ENCODE peak calls at places on chromosomes 5 and 9, in ten cellular contexts. One of them, this sample, is unnamed.

GRCh38 chr5:7878381-7878873 is 9.5 kb downstream of the MTRR start:
- DNase-seq in HCT116: no peak
- DNase-seq in suprapubic skin: no peak
- DNase-seq in sigmoid colon: no peak
- DNase-seq in GM23338: no peak
- DNase-seq in K562: no peak
- DNase-seq in Panc1: no peak
- DNase-seq in transverse colon: no peak
- DNase-seq in SK-N-SH: no peak
- DNase-seq in spleen: no peak
- DNase-seq in this sample: no peak

GRCh38 chr9:93473411-93473810 is 20.0 kb upstream of the FAM120AOS start:
- DNase-seq in K562: no peak
- DNase-seq in HCT116: no peak
- DNase-seq in spleen: no peak
- DNase-seq in GM23338: no peak
- DNase-seq in suprapubic skin: no peak
- DNase-seq in SK-N-SH: no peak
- DNase-seq in Panc1: no peak
- DNase-seq in transverse colon: no peak
- DNase-seq in sigmoid colon: no peak
- DNase-seq in this sample: no peak

GRCh38 chr5:54611290-54611951 is 93.9 kb downstream of the SNX18 start:
- DNase-seq in sigmoid colon: no peak
- DNase-seq in HCT116: no peak
- DNase-seq in transverse colon: no peak
- DNase-seq in Panc1: no peak
- DNase-seq in suprapubic skin: no peak
- DNase-seq in SK-N-SH: no peak
- DNase-seq in spleen: no peak
- DNase-seq in K562: no peak
- DNase-seq in GM23338: no peak
- DNase-seq in this sample: no peak

GRCh38 chr9:123251741-123252140 is 16.6 kb downstream of the STRBP start:
- DNase-seq in K562: no peak
- DNase-seq in HCT116: no peak
- DNase-seq in Panc1: no peak
- DNase-seq in transverse colon: peak; percentile 39
- DNase-seq in SK-N-SH: no peak
- DNase-seq in spleen: no peak
- DNase-seq in suprapubic skin: no peak
- DNase-seq in sigmoid colon: no peak
- DNase-seq in GM23338: no peak
- DNase-seq in this sample: no peak

GRCh38 chr9:131449276-131449675 is 53.4 kb upstream of the POMT1 start:
- DNase-seq in SK-N-SH: no peak
- DNase-seq in K562: no peak
- DNase-seq in transverse colon: no peak
- DNase-seq in sigmoid colon: no peak
- DNase-seq in GM23338: no peak
- DNase-seq in spleen: no peak
- DNase-seq in suprapubic skin: no peak
- DNase-seq in HCT116: no peak
- DNase-seq in Panc1: no peak
- DNase-seq in this sample: no peak

GRCh38 chr5:14881826-14882225 is 10.2 kb upstream of the ANKH start:
- DNase-seq in HCT116: no peak
- DNase-seq in transverse colon: no peak
- DNase-seq in sigmoid colon: no peak
- DNase-seq in suprapubic skin: no peak
- DNase-seq in SK-N-SH: no peak
- DNase-seq in spleen: no peak
- DNase-seq in GM23338: no peak
- DNase-seq in K562: no peak
- DNase-seq in Panc1: no peak
- DNase-seq in this sample: no peak

GRCh38 chr9:20526500-20527319 is 95.6 kb downstream of the MLLT3 start:
- DNase-seq in transverse colon: no peak
- DNase-seq in SK-N-SH: no peak
- DNase-seq in spleen: no peak
- DNase-seq in GM23338: peak; percentile 52
- DNase-seq in K562: no peak
- DNase-seq in Panc1: no peak
- DNase-seq in suprapubic skin: no peak
- DNase-seq in HCT116: no peak
- DNase-seq in sigmoid colon: no peak
- DNase-seq in this sample: no peak

GRCh38 chr9:38682713-38683112 is 37.2 kb downstream of the FAM240B start:
- DNase-seq in HCT116: peak; percentile 67
- DNase-seq in transverse colon: no peak
- DNase-seq in spleen: no peak
- DNase-seq in sigmoid colon: no peak
- DNase-seq in Panc1: peak; percentile 75
- DNase-seq in SK-N-SH: no peak
- DNase-seq in suprapubic skin: no peak
- DNase-seq in K562: peak; percentile 16
- DNase-seq in GM23338: peak; percentile 76
- DNase-seq in this sample: no peak

GRCh38 chr5:109601736-109602135 is 88.0 kb upstream of the MAN2A1 start:
- DNase-seq in K562: no peak
- DNase-seq in spleen: no peak
- DNase-seq in SK-N-SH: no peak
- DNase-seq in transverse colon: no peak
- DNase-seq in suprapubic skin: no peak
- DNase-seq in Panc1: no peak
- DNase-seq in HCT116: no peak
- DNase-seq in GM23338: no peak
- DNase-seq in sigmoid colon: no peak
- DNase-seq in this sample: no peak

GRCh38 chr9:20553750-20554149 is 68.5 kb downstream of the MLLT3 start:
- DNase-seq in SK-N-SH: no peak
- DNase-seq in spleen: no peak
- DNase-seq in HCT116: no peak
- DNase-seq in K562: no peak
- DNase-seq in Panc1: no peak
- DNase-seq in GM23338: no peak
- DNase-seq in suprapubic skin: no peak
- DNase-seq in transverse colon: no peak
- DNase-seq in sigmoid colon: no peak
- DNase-seq in this sample: no peak

GRCh38 chr5:121292664-121293063 is 559.0 kb upstream of the FTMT start:
- DNase-seq in transverse colon: no peak
- DNase-seq in K562: no peak
- DNase-seq in Panc1: no peak
- DNase-seq in spleen: no peak
- DNase-seq in HCT116: no peak
- DNase-seq in SK-N-SH: no peak
- DNase-seq in sigmoid colon: no peak
- DNase-seq in GM23338: no peak
- DNase-seq in suprapubic skin: no peak
- DNase-seq in this sample: no peak

GRCh38 chr5:181241393-181241975 is 2.2 kb downstream of the RACK1 start:
- DNase-seq in SK-N-SH: peak; percentile 29
- DNase-seq in Panc1: peak; percentile 95
- DNase-seq in sigmoid colon: peak; percentile 50
- DNase-seq in HCT116: no peak
- DNase-seq in suprapubic skin: no peak
- DNase-seq in spleen: no peak
- DNase-seq in K562: no peak
- DNase-seq in transverse colon: no peak
- DNase-seq in GM23338: no peak
- DNase-seq in this sample: no peak

GRCh38 chr9:88776717-88777497 is 214.4 kb upstream of the S1PR3 start:
- DNase-seq in spleen: no peak
- DNase-seq in suprapubic skin: no peak
- DNase-seq in transverse colon: no peak
- DNase-seq in K562: no peak
- DNase-seq in HCT116: no peak
- DNase-seq in sigmoid colon: no peak
- DNase-seq in GM23338: no peak
- DNase-seq in SK-N-SH: no peak
- DNase-seq in Panc1: no peak
- DNase-seq in this sample: no peak
- H3K4me1 ChIP-seq in spleen: peaks cover 8% of the 10 kb centered on the region
- H3K4me1 ChIP-seq in suprapubic skin: no peaks in the 10 kb centered on the region
- H3K4me1 ChIP-seq in transverse colon: no peaks in the 10 kb centered on the region
- H3K4me1 ChIP-seq in K562: peaks cover 19% of the 10 kb centered on the region
- H3K4me1 ChIP-seq in HCT116: no peaks in the 10 kb centered on the region
- H3K4me1 ChIP-seq in sigmoid colon: peaks cover 36% of the 10 kb centered on the region
- H3K4me1 ChIP-seq in GM23338: peaks cover 5% of the 10 kb centered on the region
- H3K4me1 ChIP-seq in SK-N-SH: peaks cover 19% of the 10 kb centered on the region
- H3K4me1 ChIP-seq in Panc1: no peaks in the 10 kb centered on the region
- H3K4me1 ChIP-seq in this sample: peaks cover 4% of the 10 kb centered on the region

DNA sequence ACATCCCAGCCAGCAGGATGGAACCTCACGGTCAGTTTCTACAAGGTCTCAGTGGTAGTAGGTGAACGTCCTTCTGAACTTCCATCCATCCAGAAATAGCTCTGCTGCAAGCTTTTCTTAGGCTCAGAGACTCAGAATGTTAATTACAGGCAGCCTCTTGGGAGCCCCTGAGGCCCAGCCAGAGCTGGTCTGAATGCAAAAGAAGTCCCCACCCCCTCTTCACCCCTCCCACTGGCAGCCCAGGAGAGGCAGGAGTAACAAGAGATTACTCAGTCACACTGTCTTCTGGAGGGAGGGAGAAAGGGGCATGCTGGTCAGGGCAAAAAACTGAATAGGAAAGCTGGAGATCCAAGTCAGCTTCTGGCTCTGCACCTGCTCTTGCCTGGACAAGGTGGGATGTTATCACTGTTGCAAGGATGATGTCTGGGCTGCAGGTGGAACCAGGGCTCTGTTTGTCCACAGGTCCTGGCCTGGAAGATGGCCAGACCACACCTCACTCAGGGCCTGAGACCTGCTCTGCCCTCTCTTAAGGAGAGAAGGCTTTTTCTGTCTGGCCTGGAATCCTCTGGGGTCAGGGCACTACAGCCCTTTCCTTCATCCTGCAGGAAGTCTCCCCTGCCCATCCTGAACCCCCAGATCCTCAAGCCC is 9.1 kb downstream of the ENHO start:
- DNase-seq in K562: no peak
- DNase-seq in transverse colon: no peak
- DNase-seq in suprapubic skin: peak; percentile 73
- DNase-seq in Panc1: no peak
- DNase-seq in GM23338: peak; percentile 63
- DNase-seq in HCT116: no peak
- DNase-seq in SK-N-SH: no peak
- DNase-seq in sigmoid colon: peak; percentile 55
- DNase-seq in spleen: no peak
- DNase-seq in this sample: no peak
- TF ChIP-seq CTCF in K562: no peak
- TF ChIP-seq CTCF in transverse colon: no peak
- TF ChIP-seq CTCF in suprapubic skin: no peak
- TF ChIP-seq CTCF in Panc1: no peak
- TF ChIP-seq CTCF in GM23338: no peak
- TF ChIP-seq CTCF in HCT116: no peak
- TF ChIP-seq CTCF in SK-N-SH: no peak
- TF ChIP-seq CTCF in sigmoid colon: no peak
- TF ChIP-seq CTCF in spleen: no peak
- TF ChIP-seq CTCF in this sample: no peak

DNA sequence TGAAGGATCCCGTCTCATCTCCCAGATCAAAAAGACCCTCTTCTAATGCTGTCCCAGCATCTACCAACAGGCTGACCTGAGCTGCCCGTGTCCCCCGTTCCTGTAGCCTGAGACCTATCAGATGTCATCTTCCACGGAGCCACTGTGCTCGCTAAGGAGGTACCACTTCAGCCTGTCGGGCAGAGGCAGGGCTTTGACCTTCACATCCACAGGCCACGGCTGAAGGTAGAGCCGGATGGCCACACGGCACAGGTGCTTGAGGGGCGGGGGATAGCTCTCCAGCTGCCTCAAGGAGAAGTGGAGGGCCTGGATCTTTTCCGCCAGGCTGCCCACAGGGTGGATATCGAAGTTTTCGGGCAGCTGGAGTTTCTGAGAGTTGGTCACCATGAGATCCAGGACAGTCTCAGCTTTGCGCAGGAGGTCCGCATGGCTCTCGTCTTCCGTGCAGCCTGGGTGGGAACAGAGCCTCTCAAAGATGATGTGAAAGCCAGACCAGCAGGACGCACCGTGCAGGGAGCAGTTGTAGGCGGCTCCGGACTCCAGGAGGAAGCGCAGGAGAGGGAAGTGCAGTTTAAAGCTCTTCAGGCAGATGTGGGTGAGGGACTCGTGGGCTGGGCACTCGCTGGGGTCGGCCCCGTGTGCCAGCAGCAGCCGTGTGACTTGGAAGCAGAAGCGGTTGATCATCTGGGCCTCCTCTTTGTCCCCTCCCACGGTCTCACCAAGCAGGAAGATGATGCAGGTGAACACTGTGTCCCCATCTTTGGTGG is 4.1 kb downstream of the ASB6 start:
- DNase-seq in K562: no peak
- DNase-seq in transverse colon: no peak
- DNase-seq in SK-N-SH: no peak
- DNase-seq in suprapubic skin: no peak
- DNase-seq in spleen: no peak
- DNase-seq in HCT116: no peak
- DNase-seq in sigmoid colon: no peak
- DNase-seq in GM23338: no peak
- DNase-seq in Panc1: no peak
- DNase-seq in this sample: no peak
- TF ChIP-seq POLR2AphosphoS5 in K562: no peak
- TF ChIP-seq POLR2AphosphoS5 in transverse colon: no peak
- TF ChIP-seq POLR2AphosphoS5 in SK-N-SH: peak; percentile 3
- TF ChIP-seq POLR2AphosphoS5 in suprapubic skin: no peak
- TF ChIP-seq POLR2AphosphoS5 in spleen: peak; percentile 78
- TF ChIP-seq POLR2AphosphoS5 in HCT116: no peak
- TF ChIP-seq POLR2AphosphoS5 in sigmoid colon: no peak
- TF ChIP-seq POLR2AphosphoS5 in GM23338: no peak
- TF ChIP-seq POLR2AphosphoS5 in Panc1: no peak
- TF ChIP-seq POLR2AphosphoS5 in this sample: no peak

DNA sequence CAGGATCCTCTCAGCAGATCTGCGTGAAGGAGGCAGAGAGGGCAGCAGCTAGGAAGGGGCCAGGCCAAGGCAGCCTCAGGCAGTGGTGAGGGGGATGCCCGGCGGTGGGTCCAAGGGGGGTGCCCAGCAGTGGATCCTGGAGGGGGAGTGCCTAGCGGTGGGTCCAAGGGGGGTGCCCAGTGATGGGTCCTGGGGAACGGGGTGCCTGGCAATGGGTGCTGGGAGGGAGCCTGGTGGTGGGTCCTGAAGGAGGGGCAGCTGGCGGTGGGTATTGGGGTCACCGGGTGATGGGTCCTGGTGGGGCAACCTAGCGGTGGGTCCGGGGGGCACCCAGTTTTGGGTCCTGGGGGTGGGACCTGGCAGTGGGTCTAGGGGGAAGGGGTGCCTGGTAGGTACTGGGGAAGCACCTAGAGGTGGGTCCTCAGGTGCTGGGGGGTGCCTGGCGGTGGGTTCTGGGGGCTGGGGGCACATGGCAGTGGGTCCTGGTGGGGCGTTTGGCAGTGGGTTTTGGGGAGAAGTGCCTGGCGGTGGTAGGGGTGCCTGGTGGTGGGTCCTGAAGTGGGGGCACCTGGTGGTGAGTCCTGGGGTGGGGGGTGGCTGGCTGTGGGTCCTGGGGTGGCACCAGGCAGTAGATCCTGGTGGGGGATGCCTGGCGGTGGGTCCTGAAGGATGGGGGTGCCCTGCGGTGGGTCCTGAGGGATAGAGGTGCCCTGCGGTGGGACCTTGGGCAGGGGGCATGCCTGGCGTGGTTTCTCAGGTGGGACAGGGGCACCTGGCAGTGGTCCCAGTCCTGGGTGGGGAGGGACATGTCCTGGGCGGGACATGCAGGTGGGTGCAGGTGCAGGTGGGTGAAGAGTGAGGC is 1.9 kb downstream of the LRRC14B start:
- DNase-seq in K562: no peak
- DNase-seq in spleen: peak; percentile 68
- DNase-seq in Panc1: no peak
- DNase-seq in sigmoid colon: peak; percentile 67
- DNase-seq in suprapubic skin: peak; percentile 76
- DNase-seq in GM23338: no peak
- DNase-seq in SK-N-SH: no peak
- DNase-seq in transverse colon: no peak
- DNase-seq in HCT116: no peak
- DNase-seq in this sample: no peak
- H3K4me1 ChIP-seq in K562: peaks cover 59% of the 10 kb centered on the region
- H3K4me1 ChIP-seq in spleen: peaks cover 7% of the 10 kb centered on the region
- H3K4me1 ChIP-seq in Panc1: peaks cover 46% of the 10 kb centered on the region
- H3K4me1 ChIP-seq in sigmoid colon: peaks cover 25% of the 10 kb centered on the region
- H3K4me1 ChIP-seq in suprapubic skin: peaks cover 21% of the 10 kb centered on the region
- H3K4me1 ChIP-seq in GM23338: no peaks in the 10 kb centered on the region
- H3K4me1 ChIP-seq in SK-N-SH: peaks cover 8% of the 10 kb centered on the region
- H3K4me1 ChIP-seq in transverse colon: peaks cover 9% of the 10 kb centered on the region
- H3K4me1 ChIP-seq in HCT116: peaks cover 8% of the 10 kb centered on the region
- H3K4me1 ChIP-seq in this sample: peaks cover 5% of the 10 kb centered on the region

This sample was measured in prostate gland.